ENCODE peak calls at places on chromosomes 2 and 18, in six cellular contexts. J is left lung, L is fibroblast of pulmonary artery, B is omental fat pad, E is stromal cell of bone marrow, R is chondrocyte. F is an unnamed sample.

GRCh38 chr18:74899554-74899953 is 301.9 kb downstream of the ZNF407 start:
- DNase-seq in J (no peak), B (no peak), E (no peak), R (peak; percentile 88), L (peak; percentile 15), F (no peak)

GRCh38 chr18:40678318-40678717 is 1276.7 kb upstream of the PIK3C3 start:
- DNase-seq in J (no peak), L (no peak), B (no peak), E (no peak), R (no peak), F (no peak)

GRCh38 chr2:7748717-7749415 is 831.7 kb downstream of the RNF144A start:
- DNase-seq in B (no peak), L (no peak), J (no peak), E (no peak), R (no peak), F (no peak)

GRCh38 chr2:140526575-140526974 is 1604.2 kb downstream of the LRP1B start:
- DNase-seq in R (no peak), L (peak; percentile 77), B (no peak), J (no peak), E (no peak), F (no peak)

GRCh38 chr2:25698752-25699151 is 25.4 kb upstream of the DTNB start:
- DNase-seq in L (peak; percentile 25), J (no peak), B (no peak), R (no peak), E (no peak), F (no peak)

GRCh38 chr18:39786477-39786876 is 2168.6 kb upstream of the PIK3C3 start:
- DNase-seq in B (no peak), J (no peak), R (no peak), E (no peak), L (no peak), F (no peak)

GRCh38 chr18:49491534-49491856 is 4.5 kb upstream of the C18orf32 start:
- DNase-seq in B (no peak), J (no peak), L (no peak), R (no peak), E (no peak), F (no peak)

GRCh38 chr2:238636269-238637073 is 209.7 kb downstream of the ASB1 start:
- DNase-seq in E (no peak), R (no peak), B (no peak), J (no peak), L (no peak), F (no peak)

GRCh38 chr2:207162319-207162718 is 3.4 kb downstream of the KLF7 start:
- DNase-seq in L (peak; percentile 48), B (no peak), J (no peak), R (no peak), E (peak; percentile 33), F (no peak)

GRCh38 chr2:113198790-113199612 is 25.2 kb downstream of the PSD4 start:
- DNase-seq in E (peak; percentile 37), L (peak; percentile 68), B (peak; percentile 72), R (no peak), J (peak; percentile 79), F (peak; percentile 57)

GRCh38 chr2:157696036-157696435 is 67.4 kb upstream of the ACVR1C start:
- DNase-seq in B (no peak), L (no peak), J (no peak), R (no peak), E (no peak), F (no peak)

GRCh38 chr2:238498188-238498587 is 71.5 kb downstream of the ASB1 start:
- DNase-seq in R (no peak), L (no peak), B (no peak), J (no peak), E (no peak), F (no peak)

GRCh38 chr2:195477996-195478382 is 179.0 kb upstream of the SLC39A10 start:
- DNase-seq in R (no peak), B (no peak), L (peak; percentile 61), J (no peak), E (no peak), F (no peak)

GRCh38 chr18:51196116-51196810 is 1.2 kb downstream of the MEX3C start:
- DNase-seq in R (no peak), J (peak; percentile 52), B (peak; percentile 31), L (peak; percentile 17), E (peak; percentile 13), F (peak; percentile 43)

GRCh38 chr18:57437782-57438668 is 2.9 kb downstream of the ONECUT2 start:
- DNase-seq in B (no peak), J (peak; percentile 35), E (peak; percentile 9), L (peak; percentile 70), R (no peak), F (no peak)

GRCh38 chr18:69759046-69759445 is 188.6 kb downstream of the CD226 start:
- DNase-seq in L (no peak), J (no peak), R (no peak), E (no peak), B (no peak), F (no peak)